ENCODE peak calls at places on chromosomes 6 and 20, in five cellular contexts. One of them, this sample, is unnamed.

GRCh38 chr6:31246051-31246495 is 25.8 kb downstream of the HLA-C start:
- DNase-seq in Right ventricle myocardium superior: no peak
- DNase-seq in activated T-helper 1 cell treated with anti-CD3 and anti-CD28 coated beads, Interleukin-2, amount 50 U/mL, for 16 hours: no peak
- DNase-seq in central memory CD8-positive, alpha-beta T cell: no peak
- DNase-seq in glomerular endothelial cell: peak; percentile 33
- DNase-seq in this sample: no peak

GRCh38 chr20:33125983-33126382 is 42.0 kb upstream of the BPIFA2 start:
- DNase-seq in activated T-helper 1 cell treated with anti-CD3 and anti-CD28 coated beads, Interleukin-2, amount 50 U/mL, for 16 hours: no peak
- DNase-seq in Right ventricle myocardium superior: no peak
- DNase-seq in central memory CD8-positive, alpha-beta T cell: no peak
- DNase-seq in glomerular endothelial cell: no peak
- DNase-seq in this sample: no peak

GRCh38 chr6:143967861-143968498 is 40.1 kb downstream of the PLAGL1 start:
- DNase-seq in activated T-helper 1 cell treated with anti-CD3 and anti-CD28 coated beads, Interleukin-2, amount 50 U/mL, for 16 hours: no peak
- DNase-seq in central memory CD8-positive, alpha-beta T cell: no peak
- DNase-seq in glomerular endothelial cell: no peak
- DNase-seq in Right ventricle myocardium superior: no peak
- DNase-seq in this sample: no peak

GRCh38 chr6:13354331-13355042 is 26.1 kb upstream of the TBC1D7 start:
- DNase-seq in central memory CD8-positive, alpha-beta T cell: no peak
- DNase-seq in glomerular endothelial cell: no peak
- DNase-seq in activated T-helper 1 cell treated with anti-CD3 and anti-CD28 coated beads, Interleukin-2, amount 50 U/mL, for 16 hours: no peak
- DNase-seq in Right ventricle myocardium superior: no peak
- DNase-seq in this sample: no peak

GRCh38 chr6:28980797-28981390 is 24.2 kb downstream of the ZNF311 start:
- DNase-seq in central memory CD8-positive, alpha-beta T cell: no peak
- DNase-seq in activated T-helper 1 cell treated with anti-CD3 and anti-CD28 coated beads, Interleukin-2, amount 50 U/mL, for 16 hours: peak; percentile 22
- DNase-seq in Right ventricle myocardium superior: peak; percentile 45
- DNase-seq in glomerular endothelial cell: peak; percentile 64
- DNase-seq in this sample: peak; percentile 85

GRCh38 chr6:119273799-119274595 is 75.6 kb downstream of the MAN1A1 start:
- DNase-seq in glomerular endothelial cell: no peak
- DNase-seq in activated T-helper 1 cell treated with anti-CD3 and anti-CD28 coated beads, Interleukin-2, amount 50 U/mL, for 16 hours: no peak
- DNase-seq in Right ventricle myocardium superior: no peak
- DNase-seq in central memory CD8-positive, alpha-beta T cell: no peak
- DNase-seq in this sample: peak; percentile 24

GRCh38 chr6:170247178-170247701 is 43.6 kb downstream of the DLL1 start:
- DNase-seq in glomerular endothelial cell: no peak
- DNase-seq in activated T-helper 1 cell treated with anti-CD3 and anti-CD28 coated beads, Interleukin-2, amount 50 U/mL, for 16 hours: no peak
- DNase-seq in Right ventricle myocardium superior: no peak
- DNase-seq in central memory CD8-positive, alpha-beta T cell: no peak
- DNase-seq in this sample: no peak

GRCh38 chr6:97947841-97948240 is 664.8 kb upstream of the MMS22L start:
- DNase-seq in activated T-helper 1 cell treated with anti-CD3 and anti-CD28 coated beads, Interleukin-2, amount 50 U/mL, for 16 hours: no peak
- DNase-seq in central memory CD8-positive, alpha-beta T cell: no peak
- DNase-seq in glomerular endothelial cell: peak; percentile 5
- DNase-seq in Right ventricle myocardium superior: no peak
- DNase-seq in this sample: peak; percentile 19

GRCh38 chr6:170211404-170212025 is 79.4 kb downstream of the DLL1 start:
- DNase-seq in central memory CD8-positive, alpha-beta T cell: peak; percentile 6
- DNase-seq in activated T-helper 1 cell treated with anti-CD3 and anti-CD28 coated beads, Interleukin-2, amount 50 U/mL, for 16 hours: no peak
- DNase-seq in glomerular endothelial cell: no peak
- DNase-seq in Right ventricle myocardium superior: no peak
- DNase-seq in this sample: no peak

GRCh38 chr6:41167173-41167963 is 4.5 kb upstream of the TREM2 start:
- DNase-seq in glomerular endothelial cell: no peak
- DNase-seq in activated T-helper 1 cell treated with anti-CD3 and anti-CD28 coated beads, Interleukin-2, amount 50 U/mL, for 16 hours: no peak
- DNase-seq in central memory CD8-positive, alpha-beta T cell: peak; percentile 4
- DNase-seq in Right ventricle myocardium superior: no peak
- DNase-seq in this sample: no peak

GRCh38 chr6:105488521-105489212 is 85.8 kb upstream of the PREP start:
- DNase-seq in central memory CD8-positive, alpha-beta T cell: no peak
- DNase-seq in Right ventricle myocardium superior: no peak
- DNase-seq in activated T-helper 1 cell treated with anti-CD3 and anti-CD28 coated beads, Interleukin-2, amount 50 U/mL, for 16 hours: no peak
- DNase-seq in glomerular endothelial cell: no peak
- DNase-seq in this sample: no peak

GRCh38 chr6:77034161-77034560 is 429.1 kb downstream of the HTR1B start:
- DNase-seq in central memory CD8-positive, alpha-beta T cell: no peak
- DNase-seq in glomerular endothelial cell: no peak
- DNase-seq in Right ventricle myocardium superior: no peak
- DNase-seq in activated T-helper 1 cell treated with anti-CD3 and anti-CD28 coated beads, Interleukin-2, amount 50 U/mL, for 16 hours: no peak
- DNase-seq in this sample: no peak

GRCh38 chr6:43301081-43301870 is 3.2 kb downstream of the SLC22A7 start:
- DNase-seq in activated T-helper 1 cell treated with anti-CD3 and anti-CD28 coated beads, Interleukin-2, amount 50 U/mL, for 16 hours: no peak
- DNase-seq in Right ventricle myocardium superior: no peak
- DNase-seq in glomerular endothelial cell: no peak
- DNase-seq in central memory CD8-positive, alpha-beta T cell: no peak
- DNase-seq in this sample: no peak

GRCh38 chr6:5085638-5086293 is 625 bp downstream of the PPP1R3G start:
- DNase-seq in central memory CD8-positive, alpha-beta T cell: no peak
- DNase-seq in glomerular endothelial cell: no peak
- DNase-seq in activated T-helper 1 cell treated with anti-CD3 and anti-CD28 coated beads, Interleukin-2, amount 50 U/mL, for 16 hours: no peak
- DNase-seq in Right ventricle myocardium superior: peak; percentile 64
- DNase-seq in this sample: peak; percentile 49

GRCh38 chr6:14957355-14958059 is 288.4 kb upstream of the JARID2 start:
- DNase-seq in glomerular endothelial cell: no peak
- DNase-seq in central memory CD8-positive, alpha-beta T cell: no peak
- DNase-seq in Right ventricle myocardium superior: no peak
- DNase-seq in activated T-helper 1 cell treated with anti-CD3 and anti-CD28 coated beads, Interleukin-2, amount 50 U/mL, for 16 hours: no peak
- DNase-seq in this sample: no peak